ENCODE peak calls at places on chromosomes 11 and 22, in seven cellular contexts. A is lower lobe of right lung; K is CD4-positive, alpha-beta T cell; L is CD8-positive, alpha-beta T cell; H is colonic mucosa; W is IMR-90; D is esophagus squamous epithelium. V is an unnamed sample. For H3K27me3, the result is how much of the 10 kb centered on the place peaks cover.

GRCh38 chr11:59182457-59183151 is 10.7 kb downstream of the DTX4 start:
- DNase-seq in K (peak), L (no peak), A (no peak), W (no peak), D (no peak), H (peak), V (no peak)

GRCh38 chr22:48391820-48392219 is 1435.9 kb downstream of the BRD1 start:
- DNase-seq in L (no peak), K (no peak), W (no peak), A (no peak), D (no peak), H (no peak), V (no peak)

GRCh38 chr11:80327971-80328614 is 887.3 kb upstream of the TENM4 start:
- DNase-seq in W (no peak), A (no peak), L (no peak), K (no peak), H (no peak), D (no peak), V (no peak)

GRCh38 chr22:46010177-46010867 is 33.4 kb upstream of the WNT7B start:
- DNase-seq in D (no peak), W (peak), H (no peak), K (no peak), A (peak), L (no peak), V (no peak)

GRCh38 chr11:7655253-7656217 is 17.8 kb downstream of the CYB5R2 start:
- DNase-seq in L (no peak), H (peak), A (no peak), W (no peak), K (no peak), D (no peak), V (no peak)

GRCh38 chr11:117195761-117196160 is 3.4 kb upstream of the TAGLN start:
- DNase-seq in H (no peak), K (no peak), W (no peak), L (no peak), A (peak), D (no peak), V (no peak)

GRCh38 chr11:115222218-115222862 is 281.9 kb downstream of the CADM1 start:
- DNase-seq in D (no peak), H (no peak), K (no peak), L (no peak), W (peak), A (no peak), V (peak)

GRCh38 chr22:42269407-42270177 is 861 bp downstream of the TCF20 start:
- DNase-seq in D (no peak), A (peak), W (no peak), H (peak), L (peak), K (peak), V (no peak)

GRCh38 chr22:30694171-30694637 is 470 bp upstream of the OSBP2 start:
- DNase-seq in K (peak), D (no peak), A (peak), W (peak), L (peak), H (peak), V (peak)

GRCh38 chr11:66624450-66624849 is 8.0 kb downstream of the RBM14 start:
- DNase-seq in L (no peak), H (no peak), A (no peak), W (no peak), D (no peak), K (no peak), V (no peak)

GRCh38 chr11:79045811-79046304 is 395.0 kb downstream of the TENM4 start:
- DNase-seq in H (no peak), D (no peak), L (no peak), W (peak), A (no peak), K (no peak), V (no peak)

GRCh38 chr11:67484847-67485311 is 2.1 kb downstream of the AIP start:
- DNase-seq in H (peak), K (peak), W (no peak), D (no peak), A (peak), L (no peak), V (no peak)

GRCh38 chr11:10305262-10305963 is 540 bp downstream of the ADM start:
- DNase-seq in D (no peak), H (peak), A (peak), K (no peak), L (no peak), W (peak), V (no peak)

GRCh38 chr22:36966851-36967535 is 52.3 kb downstream of the TST start:
- DNase-seq in D (no peak), W (no peak), A (no peak), L (no peak), K (no peak), H (no peak), V (no peak)

GRCh38 chr11:74953448-74953847 is 4.4 kb downstream of the SPCS2 start:
- DNase-seq in K (no peak), H (no peak), D (no peak), W (no peak), A (no peak), L (no peak), V (no peak)

GRCh38 chr11:113529606-113530005 is 54.4 kb upstream of the DRD2 start:
- DNase-seq in W (no peak), L (no peak), D (no peak), H (no peak), K (no peak), A (no peak), V (no peak)

GRCh38 chr11:94623120-94623735 is 56.1 kb downstream of the PIWIL4 start:
- DNase-seq in W (peak), D (no peak), A (no peak), H (peak), K (peak), L (no peak), V (peak)

GRCh38 chr11:130522284-130522961 is 74.0 kb downstream of the ADAMTS15 start:
- DNase-seq in H (peak), L (no peak), A (peak), D (no peak), K (no peak), W (peak), V (peak)

GRCh38 chr22:22820626-22821025 is 67.0 kb upstream of the IGLL5 start:
- DNase-seq in W (no peak), L (no peak), A (no peak), D (no peak), K (no peak), H (no peak), V (no peak)

GRCh38 chr22:48710410-48710809 is 1117.3 kb downstream of the BRD1 start:
- DNase-seq in W (no peak), H (no peak), L (no peak), D (no peak), K (no peak), A (no peak), V (no peak)

GRCh38 chr22:22082960-22083359 is 100.4 kb upstream of the TOP3B start:
- DNase-seq in L (no peak), H (no peak), W (no peak), D (no peak), A (no peak), K (no peak), V (no peak)

GRCh38 chr11:29809121-29809520 is 207.7 kb downstream of the KCNA4 start:
- DNase-seq in D (no peak), L (no peak), A (no peak), H (no peak), W (no peak), K (no peak), V (no peak)

GRCh38 chr22:23272371-23272770 is 92.1 kb downstream of the BCR start:
- DNase-seq in W (no peak), A (no peak), H (no peak), K (no peak), L (no peak), D (no peak), V (no peak)

GRCh38 chr11:64161037-64161436 is 4.9 kb downstream of the MACROD1 start:
- DNase-seq in D (no peak), K (no peak), H (no peak), W (no peak), L (no peak), A (no peak), V (no peak)

GRCh38 chr11:64164392-64165312 is 1.3 kb downstream of the MACROD1 start:
- DNase-seq in A (no peak), D (no peak), L (no peak), K (no peak), H (peak), W (no peak), V (no peak)

GRCh38 chr11:64163951-64164350 is 2.0 kb downstream of the MACROD1 start:
- DNase-seq in H (no peak), D (no peak), K (no peak), A (no peak), W (no peak), L (no peak), V (no peak)

GRCh38 chr11:64165842-64166635 is at the start of gene MACROD1:
- DNase-seq in L (peak), D (no peak), H (peak), K (peak), A (peak), W (peak), V (peak)

GRCh38 chr11:64165482-64165841 is 451 bp downstream of the MACROD1 start:
- DNase-seq in K (no peak), D (no peak), A (no peak), L (no peak), H (peak), W (no peak), V (no peak)
- H3K27ac ChIP-seq in K (no peak), D (peak), A (peak), L (no peak), H (peak), W (peak), V (no peak)

DNA sequence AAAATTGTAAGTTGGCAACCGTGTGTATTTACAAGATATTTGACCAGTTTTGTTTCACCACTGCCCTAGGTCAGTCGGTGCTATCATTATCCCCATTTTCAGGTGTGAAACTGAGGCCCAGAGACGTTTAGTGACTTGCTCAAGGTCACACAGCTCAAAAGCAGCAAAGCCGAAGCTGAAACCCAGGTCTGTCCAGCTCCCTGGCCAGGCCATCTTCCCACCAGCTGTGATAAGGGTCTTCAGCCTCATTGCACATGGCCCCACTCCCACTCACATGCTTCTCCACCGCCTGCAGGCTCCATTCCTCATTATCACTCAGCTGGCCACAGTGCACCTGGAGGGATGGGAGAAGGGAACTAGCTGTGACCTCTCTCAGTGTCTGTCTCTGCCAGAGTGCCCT is 83.2 kb downstream of the PDE2A start:
- DNase-seq in A (no peak), K (no peak), L (no peak), W (no peak), D (no peak), H (no peak), V (no peak)
- H3K27me3 ChIP-seq in A (under half), K (under half), L (under half), W (half or more), D (under half), H (under half), V (half or more)

GRCh38 chr11:20048707-20049106 is 111.6 kb downstream of the DBX1 start:
- DNase-seq in L (no peak), D (no peak), W (no peak), H (no peak), K (no peak), A (no peak), V (no peak)
- H3K27ac ChIP-seq in L (no peak), D (no peak), W (no peak), H (no peak), K (no peak), A (no peak), V (no peak)

GRCh38 chr22:33108037-33108436 is 49.9 kb upstream of the SYN3 start:
- DNase-seq in L (no peak), H (no peak), W (no peak), D (no peak), A (no peak), K (no peak), V (no peak)

GRCh38 chr22:33111491-33111890 is 53.3 kb upstream of the SYN3 start:
- DNase-seq in W (no peak), D (no peak), K (no peak), A (no peak), H (no peak), L (no peak), V (no peak)

GRCh38 chr22:33110562-33111163 is 52.5 kb upstream of the SYN3 start:
- DNase-seq in H (no peak), K (no peak), A (no peak), D (no peak), L (no peak), W (no peak), V (no peak)

GRCh38 chr22:33112606-33113005 is 54.4 kb upstream of the SYN3 start:
- DNase-seq in A (no peak), K (no peak), D (no peak), L (no peak), H (no peak), W (no peak), V (no peak)

DNA sequence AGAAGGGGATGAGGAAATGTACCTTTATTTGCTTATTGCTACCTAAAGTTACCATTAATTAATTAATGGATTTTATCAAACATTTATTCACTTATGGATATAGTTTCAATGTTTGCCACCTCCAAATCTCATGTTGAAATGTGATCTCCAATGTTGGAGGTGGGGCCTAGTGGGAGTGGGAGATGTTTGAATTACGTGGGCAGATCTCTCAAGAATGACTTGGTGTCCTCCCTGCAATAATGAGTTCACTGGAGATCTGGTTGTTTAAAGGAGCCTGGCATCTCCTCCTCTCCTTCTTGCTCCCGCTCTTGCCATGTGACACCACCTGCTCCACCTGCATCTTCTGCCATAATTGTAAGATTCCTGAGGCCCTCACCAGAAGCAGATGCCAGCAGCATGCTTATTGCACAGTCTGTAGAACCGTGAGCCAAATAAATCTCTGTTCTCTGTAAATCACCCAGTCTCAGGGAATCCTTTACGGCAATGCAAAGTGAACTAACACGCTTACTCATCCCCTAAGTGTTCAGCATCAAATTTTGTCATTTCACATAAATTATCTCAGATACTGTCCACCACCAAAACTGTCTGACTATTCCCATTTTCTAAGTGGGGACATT is 51.5 kb upstream of the SYN3 start:
- DNase-seq in D (no peak), K (no peak), A (no peak), W (no peak), H (no peak), L (no peak), V (no peak)
- H3K27me3 ChIP-seq in D (under half), K (under half), A (under half), W (under half), H (under half), L (under half), V (under half)

GRCh38 chr11:36818410-36818809 is 220.4 kb upstream of the RAG2 start:
- DNase-seq in A (no peak), W (no peak), D (no peak), H (no peak), L (no peak), K (no peak), V (no peak)
- H3K27ac ChIP-seq in A (no peak), W (no peak), D (no peak), H (no peak), L (no peak), K (no peak), V (no peak)

DNA sequence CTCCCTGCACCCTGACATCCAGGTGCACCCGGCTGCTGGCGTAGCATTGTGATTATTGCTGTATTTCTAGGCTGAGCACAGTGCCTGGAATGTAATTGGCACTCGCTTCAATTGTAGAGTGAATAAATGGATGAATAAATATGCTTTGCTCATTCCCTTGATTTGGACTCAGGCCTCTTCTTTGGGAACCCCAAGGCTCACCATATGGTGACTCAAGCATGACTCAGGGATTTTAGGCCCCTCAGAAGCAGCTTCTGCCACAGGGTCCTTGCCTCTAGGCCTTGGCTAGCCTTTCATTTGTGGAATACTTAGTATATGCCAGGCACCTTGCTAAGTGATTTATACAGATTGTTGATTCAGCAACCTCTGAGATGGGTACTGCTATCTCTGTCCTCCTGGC is 78.9 kb downstream of the GRIK4 start:
- DNase-seq in L (no peak), H (no peak), D (no peak), W (peak), K (no peak), A (peak), V (no peak)
- H3K27me3 ChIP-seq in L (under half), H (under half), D (under half), W (under half), K (under half), A (under half), V (under half)

V was measured in AG04450.